ENCODE peak calls at places on chromosomes 6 and 20, in five cellular contexts. B, X, J, S and Z are unnamed samples.

GRCh38 chr6:157065366-157065765 is 258.0 kb downstream of the TMEM242 start:
- DNase-seq in B (no peak), X (no peak), J (no peak), S (no peak), Z (no peak)

GRCh38 chr6:160386869-160387518 is 38.8 kb downstream of the SLC22A3 start:
- DNase-seq in B (no peak), X (no peak), J (no peak), S (no peak), Z (no peak)

GRCh38 chr6:143695106-143696059 is 17.6 kb downstream of the PHACTR2 start:
- DNase-seq in B (no peak), X (no peak), J (no peak), S (no peak), Z (no peak)

GRCh38 chr6:12148317-12148801 is 136.2 kb downstream of the HIVEP1 start:
- DNase-seq in B (no peak), X (no peak), J (no peak), S (no peak), Z (no peak)

GRCh38 chr6:4895971-4896370 is 107.9 kb downstream of the RPP40 start:
- DNase-seq in B (no peak), X (no peak), J (no peak), S (no peak), Z (no peak)

GRCh38 chr6:146544783-146545182 is 1.1 kb downstream of the RAB32 start:
- DNase-seq in B (no peak), X (no peak), J (no peak), S (no peak), Z (no peak)

GRCh38 chr20:13017235-13017634 is 8.5 kb downstream of the SPTLC3 start:
- DNase-seq in B (no peak), X (no peak), J (no peak), S (no peak), Z (no peak)

GRCh38 chr20:45878076-45878731 is 2.8 kb upstream of the ZSWIM1 start:
- DNase-seq in B (no peak), X (no peak), J (no peak), S (no peak), Z (no peak)

GRCh38 chr6:166512567-166512966 is 73.9 kb downstream of the RAMACL start:
- DNase-seq in B (no peak), X (no peak), J (peak), S (no peak), Z (no peak)

GRCh38 chr6:73497915-73498314 is 22.9 kb downstream of the EEF1A1 start:
- DNase-seq in B (no peak), X (no peak), J (no peak), S (no peak), Z (no peak)

GRCh38 chr6:158912591-158912990 is 87.4 kb downstream of the RSPH3 start:
- DNase-seq in B (no peak), X (no peak), J (no peak), S (no peak), Z (no peak)

GRCh38 chr6:160247457-160247883 is 11.2 kb downstream of the SLC22A2 start:
- DNase-seq in B (peak), X (no peak), J (no peak), S (no peak), Z (no peak)

GRCh38 chr6:164690241-164690640 is 619.2 kb downstream of the C6orf118 start:
- DNase-seq in B (no peak), X (no peak), J (no peak), S (no peak), Z (no peak)

GRCh38 chr6:2876210-2877056 is 26.7 kb downstream of the SERPINB9 start:
- DNase-seq in B (peak), X (no peak), J (no peak), S (no peak), Z (no peak)

GRCh38 chr6:85460154-85460950 is 10.5 kb downstream of the NT5E start:
- DNase-seq in B (no peak), X (no peak), J (no peak), S (no peak), Z (no peak)

GRCh38 chr6:37052027-37052628 is 46.7 kb downstream of the FGD2 start:
- DNase-seq in B (no peak), X (no peak), J (no peak), S (no peak), Z (no peak)

GRCh38 chr6:439681-440167 is 48.2 kb downstream of the IRF4 start:
- DNase-seq in B (no peak), X (peak), J (no peak), S (no peak), Z (no peak)

GRCh38 chr20:57957397-57958049 is 247.7 kb upstream of the PMEPA1 start:
- DNase-seq in B (no peak), X (no peak), J (no peak), S (no peak), Z (no peak)

GRCh38 chr6:169974663-169975062 is 223.2 kb downstream of the ERMARD start:
- DNase-seq in B (peak), X (no peak), J (no peak), S (no peak), Z (no peak)

GRCh38 chr6:106519460-106520394 is 109.6 kb downstream of the RTN4IP1 start:
- DNase-seq in B (no peak), X (no peak), J (peak), S (no peak), Z (no peak)

GRCh38 chr6:31791324-31792089 is 4.0 kb downstream of the VARS1 start:
- DNase-seq in B (no peak), X (peak), J (peak), S (no peak), Z (peak)

GRCh38 chr20:62201173-62202082 is 18.6 kb downstream of the MTG2 start:
- DNase-seq in B (no peak), X (no peak), J (peak), S (no peak), Z (no peak)

GRCh38 chr20:60255866-60256265 is 297.6 kb downstream of the CDH26 start:
- DNase-seq in B (no peak), X (no peak), J (no peak), S (no peak), Z (no peak)

GRCh38 chr20:651713-652610 is 1.0 kb downstream of the SRXN1 start:
- DNase-seq in B (no peak), X (no peak), J (no peak), S (no peak), Z (no peak)

GRCh38 chr6:13523826-13524622 is 36.6 kb upstream of the GFOD1 start:
- DNase-seq in B (no peak), X (no peak), J (no peak), S (no peak), Z (no peak)

GRCh38 chr20:3846378-3846739 is 275 bp upstream of the MAVS start:
- DNase-seq in B (peak), X (no peak), J (no peak), S (no peak), Z (no peak)

GRCh38 chr6:157396026-157396425 is 15.0 kb downstream of the ZDHHC14 start:
- DNase-seq in B (no peak), X (no peak), J (no peak), S (no peak), Z (no peak)

GRCh38 chr6:143806282-143807102 is 36.6 kb upstream of the LTV1 start:
- DNase-seq in B (no peak), X (no peak), J (no peak), S (no peak), Z (no peak)

GRCh38 chr6:1858191-1858590 is 248.5 kb downstream of the FOXC1 start:
- DNase-seq in B (no peak), X (no peak), J (no peak), S (no peak), Z (no peak)

GRCh38 chr6:25655746-25656145 is 3.7 kb downstream of the SCGN start:
- DNase-seq in B (no peak), X (no peak), J (no peak), S (no peak), Z (peak)

GRCh38 chr20:38789503-38790209 is 15.8 kb upstream of the PPP1R16B start:
- DNase-seq in B (no peak), X (no peak), J (no peak), S (no peak), Z (no peak)